ENCODE peak calls at places on chromosomes 4 and X, in five cellular contexts. J is HepG2, C is K562, D is A549, P is GM12878. N is an unnamed sample.

GRCh38 chrX:71131510-71131909 is 13.1 kb downstream of the MED12 start:
- DNase-seq in D (no peak), P (no peak), J (no peak), C (peak; percentile 86), N (no peak)

GRCh38 chr4:83876047-83876446 is 340.1 kb downstream of the GPAT3 start:
- DNase-seq in D (no peak), P (no peak), C (no peak), J (no peak), N (no peak)

GRCh38 chr4:128528793-128529553 is 241.4 kb upstream of the PGRMC2 start:
- DNase-seq in J (peak; percentile 58), D (peak; percentile 95), C (no peak), P (no peak), N (peak; percentile 88)

GRCh38 chrX:107836958-107837357 is 11.3 kb downstream of the MID2 start:
- DNase-seq in J (no peak), D (no peak), C (no peak), P (no peak), N (no peak)

GRCh38 chr4:60500860-60501259 is 699.3 kb upstream of the ADGRL3 start:
- DNase-seq in C (no peak), P (no peak), D (no peak), J (no peak), N (peak; percentile 52)

GRCh38 chr4:76016383-76016782 is 6.9 kb downstream of the CXCL10 start:
- DNase-seq in P (peak; percentile 37), C (no peak), J (no peak), D (no peak), N (peak; percentile 8)

GRCh38 chr4:76388160-76388908 is 32.6 kb downstream of the CCDC158 start:
- DNase-seq in P (no peak), J (peak; percentile 58), D (peak; percentile 7), C (no peak), N (no peak)

GRCh38 chrX:1451251-1451675 is 1.4 kb downstream of the ASMTL start:
- DNase-seq in J (no peak), C (no peak), P (no peak), D (no peak), N (no peak)

GRCh38 chr4:123554263-123554662 is 157.7 kb downstream of the SPRY1 start:
- DNase-seq in J (no peak), C (no peak), P (no peak), D (no peak), N (no peak)

GRCh38 chr4:139658185-139658584 is 7.4 kb upstream of the MGST2 start:
- DNase-seq in C (no peak), P (no peak), J (peak; percentile 64), D (no peak), N (peak; percentile 43)

GRCh38 chrX:109487640-109488039 is 5.8 kb upstream of the GUCY2F start:
- DNase-seq in J (no peak), D (no peak), C (no peak), P (no peak), N (peak; percentile 3)

GRCh38 chr4:172662113-172662512 is 506.5 kb upstream of the GALNT7 start:
- DNase-seq in J (no peak), P (no peak), C (no peak), D (no peak), N (no peak)

GRCh38 chr4:172652369-172652768 is 516.2 kb upstream of the GALNT7 start:
- DNase-seq in P (no peak), D (no peak), J (no peak), C (no peak), N (peak; percentile 21)

GRCh38 chr4:172656055-172656454 is 512.6 kb upstream of the GALNT7 start:
- DNase-seq in P (no peak), D (no peak), C (no peak), J (no peak), N (no peak)

GRCh38 chr4:172654482-172654881 is 514.1 kb upstream of the GALNT7 start:
- DNase-seq in D (no peak), P (no peak), J (no peak), C (no peak), N (no peak)

GRCh38 chr4:172657112-172657511 is 511.5 kb upstream of the GALNT7 start:
- DNase-seq in J (no peak), C (no peak), P (no peak), D (no peak), N (no peak)
- TF ChIP-seq JUNB in J (no peak), C (no peak), P (no peak), D (no peak), N (no peak)

GRCh38 chrX:97050413-97050812 is 166.7 kb downstream of the RPA4 start:
- DNase-seq in D (no peak), C (no peak), P (no peak), J (no peak), N (no peak)
- TF ChIP-seq JUNB in D (no peak), C (no peak), P (no peak), J (no peak), N (no peak)

GRCh38 chrX:87634361-87634760 is 116.8 kb downstream of the KLHL4 start:
- DNase-seq in P (no peak), J (no peak), C (no peak), D (no peak), N (no peak)

GRCh38 chrX:87636533-87636932 is 118.9 kb downstream of the KLHL4 start:
- DNase-seq in P (no peak), J (no peak), D (no peak), C (no peak), N (no peak)
- TF ChIP-seq JUNB in P (no peak), J (no peak), D (no peak), C (no peak), N (no peak)

GRCh38 chr4:145828802-145829485 is 109.7 kb downstream of the ZNF827 start:
- DNase-seq in C (no peak), J (no peak), D (no peak), P (no peak), N (no peak)

GRCh38 chr4:145829629-145830395 is 108.8 kb downstream of the ZNF827 start:
- DNase-seq in D (no peak), C (no peak), J (no peak), P (no peak), N (no peak)

GRCh38 chr4:145825255-145825654 is 113.4 kb downstream of the ZNF827 start:
- DNase-seq in J (no peak), C (no peak), D (no peak), P (no peak), N (no peak)

GRCh38 chr4:145827885-145828284 is 110.7 kb downstream of the ZNF827 start:
- DNase-seq in C (no peak), J (no peak), D (no peak), P (no peak), N (no peak)

GRCh38 chr4:145830699-145831098 is 107.9 kb downstream of the ZNF827 start:
- DNase-seq in P (no peak), D (no peak), C (no peak), J (no peak), N (no peak)
- TF ChIP-seq JUNB in P (peak; percentile 75), D (no peak), C (no peak), J (no peak), N (no peak)

N was measured in GM23338.